ENCODE peak calls at places on chromosomes 12 and 14, in eight cellular contexts. K is neuronal stem cell; I is PC-3; P is naive thymus-derived CD4-positive, alpha-beta T cell; J is choroid plexus epithelial cell; D is neural progenitor cell; N is esophagus muscularis mucosa; F is AG10803. U is an unnamed sample.
A peak's percentile ranks its signal among the peaks of the same experiment; 100 is the strongest.

GRCh38 chr12:58176296-58176869 is 235.0 kb downstream of the ATP23 start:
- DNase-seq in K (peak; percentile 27), I (peak; percentile 85), P (no peak), J (peak; percentile 69), D (peak; percentile 78), N (no peak), F (peak; percentile 39), U (peak; percentile 75)

GRCh38 chr14:74562515-74563232 is 49.4 kb downstream of the LTBP2 start:
- DNase-seq in K (no peak), I (no peak), P (no peak), J (peak; percentile 67), D (no peak), N (no peak), F (no peak), U (no peak)

GRCh38 chr14:99938896-99939295 is 126.3 kb upstream of the EVL start:
- DNase-seq in K (no peak), I (no peak), P (no peak), J (no peak), D (no peak), N (no peak), F (no peak), U (no peak)

GRCh38 chr14:105933238-105933637 is 406.9 kb downstream of the TMEM121 start:
- DNase-seq in K (no peak), I (no peak), P (no peak), J (no peak), D (no peak), N (no peak), F (no peak), U (no peak)

GRCh38 chr14:78673845-78674244 is 503.7 kb downstream of the NRXN3 start:
- DNase-seq in K (no peak), I (no peak), P (no peak), J (no peak), D (peak; percentile 8), N (peak; percentile 42), F (no peak), U (peak; percentile 17)

GRCh38 chr14:26180221-26180620 is 417.6 kb downstream of the NOVA1 start:
- DNase-seq in K (no peak), I (no peak), P (no peak), J (no peak), D (no peak), N (no peak), F (no peak), U (no peak)

GRCh38 chr14:34619399-34619920 is 10.5 kb downstream of the SNX6 start:
- DNase-seq in K (no peak), I (no peak), P (no peak), J (no peak), D (no peak), N (no peak), F (peak; percentile 13), U (no peak)

GRCh38 chr14:99774526-99775307 is 18.5 kb upstream of the EML1 start:
- DNase-seq in K (no peak), I (peak; percentile 15), P (no peak), J (peak; percentile 70), D (no peak), N (no peak), F (peak; percentile 62), U (no peak)

DNA sequence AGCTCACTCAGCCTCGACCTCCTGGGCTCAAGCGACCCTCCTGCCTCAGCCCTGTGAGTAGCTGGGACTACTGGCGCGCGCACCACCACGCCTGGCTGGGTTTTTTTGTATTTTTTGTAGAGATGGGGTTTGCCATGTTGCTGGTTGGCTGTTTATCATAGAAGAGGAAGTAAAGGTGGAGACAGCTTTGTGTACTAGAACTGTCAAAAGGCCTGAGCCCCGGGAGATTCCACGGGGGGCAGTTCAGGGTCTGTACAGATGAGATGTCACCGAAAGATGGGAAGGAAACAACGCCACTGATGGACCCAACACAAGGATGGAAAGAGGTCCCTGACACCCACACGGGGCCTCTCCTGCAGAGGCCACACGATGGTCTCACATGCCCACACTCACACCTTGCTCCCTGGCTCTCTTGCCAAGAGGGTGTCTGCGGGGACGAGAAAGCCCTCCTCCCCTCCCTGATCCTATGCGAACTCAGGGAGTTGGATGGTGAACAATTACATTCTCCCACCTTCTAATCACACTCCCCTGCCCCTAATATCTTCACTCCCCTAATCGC is 66.6 kb downstream of the KDM2B start:
- DNase-seq in K (no peak), I (no peak), P (no peak), J (no peak), D (no peak), N (no peak), F (no peak), U (no peak)
- H3K4me3 ChIP-seq in K (no peak overlapping the region), I (no peak overlapping the region), P (no peak overlapping the region), J (no peak overlapping the region), D (no peak overlapping the region), N (no peak overlapping the region), F (no peak overlapping the region), U (no peak overlapping the region)

GRCh38 chr14:51926449-51926848 is 62.9 kb upstream of the RTRAF start:
- DNase-seq in K (no peak), I (no peak), P (no peak), J (no peak), D (no peak), N (no peak), F (no peak), U (no peak)

GRCh38 chr14:51925980-51926379 is 63.4 kb upstream of the RTRAF start:
- DNase-seq in K (no peak), I (no peak), P (no peak), J (no peak), D (no peak), N (no peak), F (no peak), U (no peak)

GRCh38 chr14:51921026-51921425 is 60.6 kb downstream of the GNG2 start:
- DNase-seq in K (no peak), I (no peak), P (no peak), J (no peak), D (no peak), N (peak; percentile 14), F (no peak), U (no peak)

GRCh38 chr14:51924600-51924999 is 64.2 kb downstream of the GNG2 start:
- DNase-seq in K (no peak), I (no peak), P (no peak), J (no peak), D (no peak), N (no peak), F (no peak), U (no peak)

DNA sequence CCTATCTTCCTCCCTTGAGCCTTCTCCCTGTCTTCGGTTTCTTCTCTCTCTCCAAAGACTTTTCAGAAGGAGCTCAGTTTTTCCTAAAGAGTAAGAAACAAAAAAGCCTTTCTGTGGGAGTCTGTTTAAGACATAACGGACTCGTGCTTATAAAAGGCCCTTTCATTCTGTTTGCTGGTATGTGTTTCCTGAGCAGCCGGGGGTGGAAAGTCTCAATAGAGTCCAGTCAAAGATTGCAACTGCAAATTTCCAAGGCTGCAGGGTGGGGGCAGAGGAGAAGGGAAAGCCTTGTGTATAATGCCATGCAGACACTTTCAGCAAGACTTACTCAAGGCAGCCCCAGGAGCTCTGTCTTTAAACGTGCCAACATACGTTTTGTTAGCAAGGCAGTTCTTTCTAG is 62.2 kb downstream of the GNG2 start:
- DNase-seq in K (peak; percentile 56), I (no peak), P (no peak), J (peak; percentile 71), D (peak; percentile 69), N (no peak), F (peak; percentile 9), U (no peak)
- H3K4me3 ChIP-seq in K (peak overlapping the region; percentile 20), I (no peak overlapping the region), P (no peak overlapping the region), J (peak overlapping the region; percentile 12), D (no peak overlapping the region), N (no peak overlapping the region), F (no peak overlapping the region), U (no peak overlapping the region)

GRCh38 chr12:104054681-104055346 is 4.8 kb upstream of the GLT8D2 start:
- DNase-seq in K (no peak), I (no peak), P (no peak), J (no peak), D (peak; percentile 26), N (no peak), F (no peak), U (no peak)

GRCh38 chr12:104050436-104050835 is 449 bp upstream of the GLT8D2 start:
- DNase-seq in K (no peak), I (no peak), P (no peak), J (no peak), D (no peak), N (no peak), F (peak; percentile 15), U (no peak)

GRCh38 chr12:104048162-104048561 is 1.8 kb downstream of the GLT8D2 start:
- DNase-seq in K (no peak), I (no peak), P (no peak), J (no peak), D (no peak), N (no peak), F (no peak), U (no peak)

GRCh38 chr12:104046306-104046705 is 3.7 kb downstream of the GLT8D2 start:
- DNase-seq in K (no peak), I (no peak), P (no peak), J (no peak), D (no peak), N (no peak), F (no peak), U (no peak)

DNA sequence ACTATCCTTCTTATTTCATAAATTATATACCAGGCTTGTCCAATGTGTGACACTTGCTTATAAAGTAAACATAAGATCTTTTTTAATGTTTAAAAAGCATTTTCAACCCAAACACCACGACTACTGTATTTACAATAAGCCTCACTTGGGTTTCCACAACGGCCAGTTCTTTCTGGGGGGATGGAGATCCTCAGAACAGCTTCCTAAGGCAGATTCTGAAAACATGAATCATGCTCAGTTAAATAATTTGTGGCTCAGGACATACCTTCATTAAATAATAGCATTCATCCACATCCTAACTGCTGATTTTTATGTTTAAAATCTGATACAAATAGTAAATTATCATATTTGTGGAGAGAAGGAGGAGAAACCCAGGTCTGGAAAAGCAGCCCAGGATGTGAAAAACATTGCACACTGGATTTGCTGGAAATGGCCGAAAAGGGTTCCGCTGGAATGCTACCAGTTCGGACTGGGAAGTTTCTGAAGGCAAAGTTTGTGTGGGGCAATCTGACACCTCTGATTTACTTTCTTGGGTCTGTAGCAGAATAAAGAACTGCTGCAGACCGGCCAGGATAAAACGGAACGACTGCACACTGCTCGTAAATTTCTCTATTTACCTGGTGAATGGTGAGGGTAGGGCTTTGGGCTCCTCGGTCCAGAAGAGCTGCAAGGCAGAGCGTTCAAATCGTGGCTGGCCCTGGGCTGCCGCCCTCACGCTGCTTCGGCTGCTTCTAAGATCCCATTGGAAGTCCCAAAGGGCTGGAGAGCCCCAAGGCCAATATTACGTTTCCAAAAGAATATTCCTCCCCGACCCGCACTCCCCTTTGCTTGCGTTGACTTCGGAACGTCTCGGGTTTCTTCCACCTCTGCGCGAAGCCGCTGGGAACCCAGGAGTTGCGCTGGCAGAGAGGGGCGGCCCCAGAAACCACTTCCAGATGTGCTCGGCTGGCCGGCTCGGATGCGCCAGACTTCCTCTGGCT is at the start of gene GLT8D2:
- DNase-seq in K (peak; percentile 41), I (peak; percentile 61), P (no peak), J (peak; percentile 83), D (peak; percentile 74), N (no peak), F (peak; percentile 85), U (no peak)
- H3K4me3 ChIP-seq in K (peak within 1 kb of the TSS; percentile 34), I (peak within 1 kb of the TSS; percentile 76), P (no peak within 1 kb of the TSS), J (peak within 1 kb of the TSS; percentile 67), D (peak within 1 kb of the TSS; percentile 55), N (peak within 1 kb of the TSS; percentile 72), F (peak within 1 kb of the TSS; percentile 73), U (no peak within 1 kb of the TSS)

DNA sequence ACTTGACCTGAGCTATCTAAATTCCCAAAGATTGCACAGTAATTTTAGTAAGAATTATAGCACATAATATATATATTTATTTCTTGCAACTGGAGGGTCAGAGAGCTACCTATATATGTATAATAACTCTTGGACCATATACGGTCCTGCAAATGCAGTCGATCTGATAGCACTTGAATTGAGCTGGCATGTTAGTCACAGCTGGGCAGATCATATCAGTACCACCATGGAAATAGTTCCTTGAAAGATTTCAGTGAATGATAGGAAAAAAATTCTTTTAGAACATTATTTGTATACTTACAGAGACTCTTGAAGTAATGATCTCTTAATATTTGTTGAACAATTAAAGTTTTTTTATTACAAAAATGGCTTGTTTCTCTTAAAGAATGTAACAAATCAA is 94.5 kb upstream of the MON2 start:
- DNase-seq in K (no peak), I (no peak), P (no peak), J (no peak), D (no peak), N (no peak), F (no peak), U (no peak)
- H3K4me3 ChIP-seq in K (no peak overlapping the region), I (no peak overlapping the region), P (no peak overlapping the region), J (no peak overlapping the region), D (no peak overlapping the region), N (no peak overlapping the region), F (no peak overlapping the region), U (no peak overlapping the region)

U was measured in WERI-Rb-1.